ENCODE peak calls at places on chromosomes 1 and 21, in five cellular contexts. T is small intestine, M is mesendoderm, N is adrenal gland, W is cardiac muscle cell. C is an unnamed sample. For H3K27me3, the result is how much of the 10 kb centered on the place peaks cover.

GRCh38 chr1:117759535-117759934 is 153.7 kb downstream of the TENT5C start:
- DNase-seq in T (no peak), M (no peak), N (no peak), W (no peak), C (no peak)

GRCh38 chr1:216640100-216640499 is 83.1 kb downstream of the ESRRG start:
- DNase-seq in T (no peak), M (no peak), N (no peak), W (no peak), C (no peak)

GRCh38 chr1:15008783-15009709 is 144.5 kb upstream of the TMEM51 start:
- DNase-seq in T (no peak), M (no peak), N (no peak), W (peak), C (no peak)

GRCh38 chr1:100921110-100921706 is 25.3 kb downstream of the SLC30A7 start:
- DNase-seq in T (peak), M (peak), N (no peak), W (peak), C (peak)

GRCh38 chr1:163796394-163796821 is 474.7 kb downstream of the NUF2 start:
- DNase-seq in T (no peak), M (peak), N (no peak), W (no peak), C (peak)

GRCh38 chr1:23913212-23913880 is at the start of gene CNR2:
- DNase-seq in T (no peak), M (no peak), N (no peak), W (no peak), C (no peak)

GRCh38 chr1:203328714-203329122 is 22.2 kb downstream of the FMOD start:
- DNase-seq in T (peak), M (peak), N (no peak), W (no peak), C (peak)

GRCh38 chr1:50700226-50701020 is 259.6 kb downstream of the FAF1 start:
- DNase-seq in T (no peak), M (peak), N (no peak), W (no peak), C (peak)

GRCh38 chr1:247180581-247180980 is 8.8 kb upstream of the ZNF124 start:
- DNase-seq in T (no peak), M (no peak), N (no peak), W (no peak), C (no peak)

GRCh38 chr1:101683561-101683960 is 313.2 kb downstream of the OLFM3 start:
- DNase-seq in T (no peak), M (no peak), N (no peak), W (no peak), C (no peak)

GRCh38 chr1:53553734-53554509 is 94.7 kb downstream of the DMRTB1 start:
- DNase-seq in T (no peak), M (no peak), N (no peak), W (no peak), C (no peak)

GRCh38 chr1:27940297-27940696 is 5.5 kb downstream of the SMPDL3B start:
- DNase-seq in T (peak), M (peak), N (peak), W (no peak), C (peak)

GRCh38 chr1:51675177-51675780 is 58.4 kb downstream of the OSBPL9 start:
- DNase-seq in T (no peak), M (no peak), N (no peak), W (no peak), C (no peak)

GRCh38 chr1:162081316-162081715 is 11.8 kb downstream of the NOS1AP start:
- DNase-seq in T (no peak), M (no peak), N (peak), W (peak), C (no peak)

GRCh38 chr1:108502624-108503023 is 52.5 kb downstream of the NBPF6 start:
- DNase-seq in T (no peak), M (no peak), N (no peak), W (peak), C (no peak)

GRCh38 chr1:93180723-93181613 is at the start of gene CCDC18:
- DNase-seq in T (peak), M (peak), N (no peak), W (peak), C (no peak)

GRCh38 chr1:18965206-18966173 is 9.0 kb upstream of the IFFO2 start:
- DNase-seq in T (no peak), M (peak), N (no peak), W (peak), C (peak)

GRCh38 chr1:190226006-190226405 is 251.7 kb downstream of the BRINP3 start:
- DNase-seq in T (no peak), M (no peak), N (no peak), W (peak), C (no peak)

GRCh38 chr21:42222821-42223390 is 4.0 kb downstream of the ABCG1 start:
- DNase-seq in T (no peak), M (no peak), N (no peak), W (no peak), C (no peak)

GRCh38 chr1:27599605-27600499 is 4.1 kb downstream of the AHDC1 start:
- DNase-seq in T (no peak), M (no peak), N (no peak), W (no peak), C (no peak)

GRCh38 chr1:59545830-59546229 is 248.9 kb downstream of the FGGY start:
- DNase-seq in T (no peak), M (no peak), N (no peak), W (no peak), C (no peak)

GRCh38 chr21:16082038-16082816 is 352.4 kb downstream of the USP25 start:
- DNase-seq in T (no peak), M (no peak), N (no peak), W (peak), C (peak)

GRCh38 chr1:9410737-9411297 is 118.1 kb downstream of the SPSB1 start:
- DNase-seq in T (peak), M (peak), N (no peak), W (peak), C (peak)

GRCh38 chr1:32798191-32798590 is 19.0 kb downstream of the YARS1 start:
- DNase-seq in T (no peak), M (no peak), N (no peak), W (no peak), C (no peak)

GRCh38 chr1:234565132-234565531 is 44.8 kb downstream of the IRF2BP2 start:
- DNase-seq in T (no peak), M (no peak), N (no peak), W (no peak), C (no peak)

GRCh38 chr1:99969260-99969728 is 502 bp upstream of the SLC35A3 start:
- DNase-seq in T (peak), M (no peak), N (no peak), W (no peak), C (no peak)

GRCh38 chr1:9753121-9753531 is 70.6 kb downstream of the CLSTN1 start:
- DNase-seq in T (no peak), M (peak), N (peak), W (peak), C (no peak)

GRCh38 chr1:204207136-204207616 is 6.6 kb downstream of the GOLT1A start:
- DNase-seq in T (peak), M (peak), N (peak), W (peak), C (peak)

GRCh38 chr1:196009362-196009761 is 598.9 kb downstream of the KCNT2 start:
- DNase-seq in T (no peak), M (no peak), N (no peak), W (no peak), C (no peak)

GRCh38 chr1:53332188-53332564 is 4.3 kb upstream of the LRP8 start:
- DNase-seq in T (no peak), M (no peak), N (no peak), W (no peak), C (no peak)

GRCh38 chr1:168621356-168621755 is 45.0 kb downstream of the XCL1 start:
- DNase-seq in T (no peak), M (peak), N (no peak), W (peak), C (peak)

GRCh38 chr1:20603473-20604464 is 14.9 kb downstream of the CDA start:
- DNase-seq in T (peak), M (no peak), N (peak), W (peak), C (no peak)

GRCh38 chr1:194056169-194056568 is 869.8 kb upstream of the B3GALT2 start:
- DNase-seq in T (peak), M (no peak), N (no peak), W (peak), C (no peak)

GRCh38 chr1:29655945-29656866 is 419.9 kb downstream of the PTPRU start:
- DNase-seq in T (no peak), M (peak), N (no peak), W (peak), C (peak)

GRCh38 chr1:15187175-15187810 is 33.7 kb downstream of the TMEM51 start:
- DNase-seq in T (peak), M (no peak), N (no peak), W (no peak), C (no peak)

GRCh38 chr1:117607471-117607870 is 1.6 kb downstream of the TENT5C start:
- DNase-seq in T (peak), M (peak), N (peak), W (no peak), C (peak)

DNA sequence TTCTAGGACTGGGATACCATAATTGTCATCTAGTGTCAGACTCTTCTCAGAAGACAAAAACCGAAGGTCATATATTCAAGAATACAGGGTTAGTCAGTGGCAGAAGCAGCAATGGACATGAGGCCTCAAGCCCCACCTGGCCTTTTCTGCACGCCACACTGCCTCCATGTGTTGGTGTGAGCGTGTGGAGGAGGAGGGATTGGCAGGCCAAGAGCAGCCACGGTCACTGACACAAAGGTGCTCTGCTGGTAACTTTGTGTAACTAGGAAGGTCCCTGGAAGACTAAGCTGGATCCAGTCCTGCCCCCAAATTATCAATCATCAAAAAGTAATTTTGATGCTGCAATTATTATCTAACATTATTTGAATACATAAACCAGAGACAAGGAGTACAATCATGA is 34.9 kb downstream of the HSF2BP start:
- DNase-seq in T (no peak), M (peak), N (no peak), W (no peak), C (no peak)
- H3K27me3 ChIP-seq in T (under half), M (under half), N (under half), W (under half), C (under half)

DNA sequence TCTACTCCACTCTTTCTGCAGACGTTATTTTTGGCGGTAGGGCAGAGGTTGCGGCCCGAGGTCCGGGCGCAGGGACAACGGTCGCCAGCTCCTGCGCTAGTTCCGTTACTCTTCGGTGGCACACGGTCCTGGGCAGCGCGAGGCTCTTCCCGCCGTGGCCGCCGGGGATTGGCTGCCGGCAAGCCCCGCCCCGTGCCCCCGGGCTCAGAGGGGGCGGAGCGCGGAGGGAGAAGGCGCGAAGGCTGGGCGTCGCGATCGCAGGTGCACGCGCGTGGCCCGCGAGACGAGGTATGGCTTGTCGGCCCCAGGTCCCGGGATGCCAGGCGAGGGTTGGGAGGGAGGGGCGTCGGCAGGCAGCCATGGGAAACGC is 515 bp upstream of the SHE start:
- DNase-seq in T (no peak), M (peak), N (no peak), W (no peak), C (peak)
- H3K27me3 ChIP-seq in T (under half), M (under half), N (under half), W (half or more), C (half or more)

DNA sequence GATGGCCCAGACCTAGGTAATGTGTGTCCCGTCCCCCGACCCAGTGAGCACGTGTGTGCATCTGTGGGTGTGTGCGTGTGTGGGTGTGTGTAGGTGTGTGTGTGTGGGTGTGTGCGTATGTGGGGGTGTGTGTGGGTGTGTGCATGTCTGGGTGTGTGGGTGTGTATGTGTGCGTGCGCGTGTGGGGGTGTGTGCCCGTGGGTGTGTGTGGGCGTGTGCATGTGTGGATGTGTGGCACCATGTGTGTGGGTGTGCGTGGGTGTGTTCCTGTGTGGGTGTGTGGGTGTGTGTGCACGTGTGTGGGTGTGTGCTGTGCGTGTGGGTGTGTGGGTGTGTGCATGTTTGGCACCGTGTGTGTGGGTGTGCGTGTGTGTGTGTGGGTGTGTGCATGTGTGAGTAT is 309.5 kb downstream of the KIF26B start:
- DNase-seq in T (no peak), M (no peak), N (no peak), W (no peak), C (no peak)
- H3K27me3 ChIP-seq in T (under half), M (under half), N (under half), W (under half), C (under half)

DNA sequence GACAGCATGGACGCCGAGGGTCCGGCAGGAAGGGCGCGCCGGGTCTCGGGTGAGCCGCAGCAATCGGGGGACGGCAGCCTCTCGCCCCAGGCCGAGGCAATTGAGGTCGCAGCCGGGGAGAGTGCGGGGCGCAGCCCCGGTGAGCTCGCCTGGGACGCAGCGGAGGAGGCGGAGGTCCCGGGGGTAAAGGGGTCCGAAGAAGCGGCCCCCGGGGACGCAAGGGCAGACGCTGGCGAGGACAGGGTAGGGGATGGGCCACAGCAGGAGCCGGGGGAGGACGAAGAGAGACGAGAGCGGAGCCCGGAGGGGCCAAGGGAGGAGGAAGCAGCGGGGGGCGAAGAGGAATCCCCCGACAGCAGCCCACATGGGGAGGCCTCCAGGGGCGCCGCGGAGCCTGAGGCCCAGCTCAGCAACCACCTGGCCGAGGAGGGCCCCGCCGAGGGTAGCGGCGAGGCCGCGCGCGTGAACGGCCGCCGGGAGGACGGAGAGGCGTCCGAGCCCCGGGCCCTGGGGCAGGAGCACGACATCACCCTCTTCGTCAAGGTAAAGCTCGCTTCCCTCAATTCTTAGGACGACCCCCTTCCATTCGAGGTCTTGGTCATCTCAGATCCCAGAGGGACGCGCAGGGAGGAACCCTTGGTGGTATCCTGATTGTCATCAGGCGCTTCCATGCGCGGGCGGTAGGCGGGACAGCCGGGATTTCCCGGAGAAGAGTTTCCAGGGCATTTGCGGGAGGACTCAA is 1.6 kb downstream of the CLIC6 start:
- DNase-seq in T (no peak), M (peak), N (no peak), W (no peak), C (peak)
- H3K27me3 ChIP-seq in T (under half), M (under half), N (under half), W (half or more), C (half or more)

GRCh38 chr1:94727846-94728715 is 92.1 kb upstream of the SLC44A3 start:
- DNase-seq in T (no peak), M (no peak), N (peak), W (peak), C (no peak)

GRCh38 chr1:94729287-94729686 is 90.9 kb upstream of the SLC44A3 start:
- DNase-seq in T (peak), M (no peak), N (no peak), W (peak), C (no peak)

GRCh38 chr1:94723899-94724298 is 96.3 kb upstream of the SLC44A3 start:
- DNase-seq in T (no peak), M (no peak), N (no peak), W (peak), C (no peak)

GRCh38 chr1:94726981-94727685 is 93.0 kb upstream of the SLC44A3 start:
- DNase-seq in T (peak), M (no peak), N (no peak), W (no peak), C (no peak)

DNA sequence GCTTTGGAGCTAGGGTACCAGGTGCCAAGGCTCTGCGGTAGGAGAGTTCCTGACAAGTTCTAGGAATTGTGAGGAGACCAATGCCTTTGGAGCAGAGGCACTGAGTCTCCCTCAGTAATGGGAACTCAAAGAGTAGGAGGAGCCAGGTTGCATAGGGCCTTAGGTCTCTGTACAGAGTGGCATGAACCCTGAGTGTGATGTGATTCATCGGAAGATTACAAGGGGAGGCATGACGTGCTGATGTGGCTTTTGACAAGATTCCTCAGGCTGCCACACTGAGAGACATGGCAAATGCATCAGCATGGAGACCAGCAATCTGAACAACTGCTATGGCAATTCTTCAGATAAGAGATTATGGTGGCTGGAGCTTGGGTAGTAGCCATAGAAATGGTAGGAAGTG is 94.6 kb upstream of the SLC44A3 start:
- DNase-seq in T (no peak), M (no peak), N (no peak), W (peak), C (no peak)
- H3K27me3 ChIP-seq in T (under half), M (under half), N (under half), W (under half), C (under half)

GRCh38 chr1:110477041-110477440 is 26.1 kb downstream of the PROK1 start:
- DNase-seq in T (peak), M (peak), N (peak), W (peak), C (no peak)

GRCh38 chr1:110477445-110477957 is 26.6 kb downstream of the PROK1 start:
- DNase-seq in T (peak), M (peak), N (peak), W (peak), C (peak)

GRCh38 chr1:110476028-110476765 is 25.2 kb downstream of the PROK1 start:
- DNase-seq in T (peak), M (no peak), N (no peak), W (peak), C (no peak)

GRCh38 chr1:110474444-110474843 is 23.5 kb downstream of the PROK1 start:
- DNase-seq in T (no peak), M (no peak), N (no peak), W (peak), C (no peak)

GRCh38 chr1:110475358-110476027 is 24.5 kb downstream of the PROK1 start:
- DNase-seq in T (peak), M (peak), N (no peak), W (no peak), C (no peak)
- H3K27me3 ChIP-seq in T (under half), M (under half), N (under half), W (under half), C (under half)

DNA sequence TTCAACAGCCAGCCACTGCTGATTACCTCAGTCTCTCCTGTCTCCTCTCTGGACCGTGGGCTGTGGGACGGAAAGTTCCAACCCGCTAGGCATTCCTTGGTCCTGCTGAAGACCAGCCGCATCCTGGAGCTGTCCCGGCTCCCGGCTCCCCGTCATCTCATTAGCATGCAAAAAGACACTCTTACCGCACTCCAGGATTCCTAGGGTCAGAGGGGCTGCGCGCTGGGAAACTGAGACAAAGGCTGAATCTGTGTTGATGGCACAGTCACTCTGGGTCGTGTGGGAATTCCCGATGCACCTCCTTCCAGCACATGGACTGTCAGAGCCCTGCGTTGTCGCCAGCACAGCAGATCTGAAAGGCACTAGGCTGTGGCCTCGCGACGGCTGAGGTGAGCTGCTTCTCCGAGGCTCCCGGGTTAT is 65.7 kb downstream of the PRKCZ start:
- DNase-seq in T (no peak), M (peak), N (no peak), W (no peak), C (peak)
- H3K27me3 ChIP-seq in T (under half), M (under half), N (under half), W (under half), C (under half)

GRCh38 chr21:45704311-45705108 is 61.0 kb downstream of the PCBP3 start:
- DNase-seq in T (no peak), M (no peak), N (no peak), W (no peak), C (no peak)
- H3K27me3 ChIP-seq in T (under half), M (under half), N (under half), W (under half), C (under half)

C was measured in neural progenitor cell.